ENCODE peak calls at places on chromosomes 4 and X, in eight cellular contexts. W is stimulated activated CD8-positive, alpha-beta memory T cell treated with anti-CD3 and anti-CD28 coated beads, Interleukin-12 subunit alpha, Interleukin-12 subunit beta, amount 100 ng/mL, for 1 hour; E is NCI-H1092 treated with DMSO at 0.1 percent for 48 hours; O is NCI-H1105; X is BJ; Q is mammary epithelial cell; R is NCI-H774; L is iris pigment epithelial cell. K is an unnamed sample.
A peak's percentile ranks its signal among the peaks of the same experiment; 100 is the strongest.

GRCh38 chr4:38574559-38575333 is 89.3 kb upstream of the KLF3 start:
- DNase-seq in W (no peak), E (no peak), O (no peak), X (no peak), Q (no peak), R (peak; percentile 41), L (no peak), K (no peak)

GRCh38 chr4:6104541-6105130 is 86.4 kb upstream of the C4orf50 start:
- DNase-seq in W (no peak), E (no peak), O (no peak), X (no peak), Q (no peak), R (no peak), L (no peak), K (no peak)

GRCh38 chr4:30863031-30863430 is 142.9 kb downstream of the PCDH7 start:
- DNase-seq in W (no peak), E (no peak), O (no peak), X (no peak), Q (peak; percentile 16), R (no peak), L (peak; percentile 58), K (no peak)

GRCh38 chr4:183154701-183155391 is 55.8 kb downstream of the WWC2 start:
- DNase-seq in W (no peak), E (no peak), O (no peak), X (no peak), Q (no peak), R (no peak), L (peak; percentile 62), K (no peak)

GRCh38 chr4:36854554-36854953 is 390.0 kb upstream of the NWD2 start:
- DNase-seq in W (no peak), E (no peak), O (no peak), X (no peak), Q (no peak), R (no peak), L (no peak), K (no peak)

GRCh38 chrX:103343105-103343504 is 13.1 kb downstream of the TCEAL7 start:
- DNase-seq in W (peak; percentile 17), E (peak; percentile 15), O (peak; percentile 32), X (no peak), Q (peak; percentile 28), R (no peak), L (peak; percentile 49), K (no peak)

GRCh38 chr4:151644625-151645024 is 116.2 kb downstream of the GATB start:
- DNase-seq in W (no peak), E (peak; percentile 17), O (no peak), X (no peak), Q (no peak), R (no peak), L (no peak), K (peak; percentile 59)

GRCh38 chr4:144655491-144655890 is 9.5 kb downstream of the HHIP start:
- DNase-seq in W (no peak), E (no peak), O (no peak), X (no peak), Q (no peak), R (no peak), L (no peak), K (no peak)

GRCh38 chrX:85359051-85359450 is 20.4 kb downstream of the POF1B start:
- DNase-seq in W (no peak), E (no peak), O (no peak), X (no peak), Q (no peak), R (no peak), L (no peak), K (no peak)

GRCh38 chr4:5962416-5962815 is 55.8 kb downstream of the C4orf50 start:
- DNase-seq in W (no peak), E (no peak), O (no peak), X (no peak), Q (no peak), R (no peak), L (no peak), K (no peak)

GRCh38 chrX:68686684-68687045 is 39.2 kb downstream of the STARD8 start:
- DNase-seq in W (no peak), E (no peak), O (no peak), X (no peak), Q (no peak), R (no peak), L (no peak), K (no peak)

GRCh38 chr4:165794834-165795233 is 78.2 kb upstream of the TLL1 start:
- DNase-seq in W (no peak), E (no peak), O (no peak), X (no peak), Q (no peak), R (no peak), L (no peak), K (no peak)

GRCh38 chr4:962231-963208 is 10.8 kb downstream of the DGKQ start:
- DNase-seq in W (no peak), E (peak; percentile 46), O (no peak), X (no peak), Q (no peak), R (peak; percentile 83), L (no peak), K (peak; percentile 63)

GRCh38 chrX:23861215-23861896 is 46.4 kb downstream of the APOO start:
- DNase-seq in W (no peak), E (no peak), O (no peak), X (no peak), Q (no peak), R (no peak), L (no peak), K (no peak)

GRCh38 chrX:47133493-47133892 is 11.0 kb downstream of the NDUFB11 start:
- DNase-seq in W (no peak), E (no peak), O (no peak), X (no peak), Q (no peak), R (no peak), L (no peak), K (no peak)

GRCh38 chrX:10615931-10616780 is 4.2 kb downstream of the MID1 start:
- DNase-seq in W (no peak), E (peak; percentile 56), O (peak; percentile 39), X (peak; percentile 37), Q (no peak), R (peak; percentile 26), L (peak; percentile 68), K (no peak)

GRCh38 chr4:6663596-6664393 is 23.3 kb downstream of the MRFAP1 start:
- DNase-seq in W (no peak), E (no peak), O (no peak), X (no peak), Q (no peak), R (no peak), L (no peak), K (no peak)

GRCh38 chrX:39335447-39336235 is 534.4 kb downstream of the MID1IP1 start:
- DNase-seq in W (no peak), E (peak; percentile 87), O (peak; percentile 69), X (no peak), Q (no peak), R (peak; percentile 43), L (no peak), K (peak; percentile 49)

GRCh38 chr4:147201016-147201415 is 255.4 kb upstream of the TTC29 start:
- DNase-seq in W (no peak), E (no peak), O (no peak), X (no peak), Q (no peak), R (no peak), L (peak; percentile 74), K (no peak)

GRCh38 chrX:107542500-107542899 is 85.8 kb upstream of the PRPS1 start:
- DNase-seq in W (no peak), E (peak; percentile 40), O (peak; percentile 10), X (no peak), Q (peak; percentile 31), R (peak; percentile 1), L (peak; percentile 24), K (peak; percentile 59)

GRCh38 chr4:136012250-136012649 is 1520.0 kb downstream of the PCDH18 start:
- DNase-seq in W (no peak), E (no peak), O (no peak), X (no peak), Q (no peak), R (no peak), L (peak; percentile 12), K (no peak)

GRCh38 chr4:76640252-76640925 is 205.4 kb downstream of the SHROOM3 start:
- DNase-seq in W (no peak), E (peak; percentile 94), O (peak; percentile 76), X (no peak), Q (no peak), R (peak; percentile 83), L (no peak), K (peak; percentile 81)

GRCh38 chrX:40471965-40472648 is 108.7 kb upstream of the ATP6AP2 start:
- DNase-seq in W (no peak), E (peak; percentile 27), O (peak; percentile 78), X (peak; percentile 39), Q (peak; percentile 57), R (peak; percentile 49), L (peak; percentile 85), K (peak; percentile 23)

GRCh38 chrX:44039556-44039955 is 66.4 kb upstream of the NDP start:
- DNase-seq in W (no peak), E (no peak), O (no peak), X (no peak), Q (no peak), R (no peak), L (no peak), K (no peak)

GRCh38 chr4:163540977-163541376 is 46.5 kb downstream of the TMA16 start:
- DNase-seq in W (no peak), E (no peak), O (no peak), X (peak; percentile 36), Q (peak; percentile 65), R (no peak), L (peak; percentile 92), K (no peak)

GRCh38 chrX:69163936-69164741 is 1.1 kb downstream of the PJA1 start:
- DNase-seq in W (peak; percentile 25), E (peak; percentile 60), O (no peak), X (no peak), Q (no peak), R (no peak), L (peak; percentile 17), K (peak; percentile 39)

GRCh38 chr4:150217804-150218203 is 139.6 kb downstream of the DCLK2 start:
- DNase-seq in W (no peak), E (peak; percentile 60), O (peak; percentile 36), X (no peak), Q (no peak), R (no peak), L (no peak), K (peak; percentile 56)

GRCh38 chrX:45852884-45853283 is 652.2 kb upstream of the DIPK2B start:
- DNase-seq in W (no peak), E (no peak), O (no peak), X (no peak), Q (peak; percentile 44), R (no peak), L (peak; percentile 51), K (no peak)

GRCh38 chrX:18424482-18425198 is 768 bp upstream of the CDKL5 start:
- DNase-seq in W (no peak), E (peak; percentile 55), O (peak; percentile 42), X (no peak), Q (peak; percentile 20), R (peak; percentile 8), L (peak; percentile 47), K (no peak)

GRCh38 chrX:137742846-137743245 is 176.9 kb downstream of the ZIC3 start:
- DNase-seq in W (no peak), E (no peak), O (no peak), X (no peak), Q (no peak), R (no peak), L (no peak), K (no peak)

GRCh38 chrX:2299871-2300270 is 200.9 kb downstream of the DHRSX start:
- DNase-seq in W (no peak), E (no peak), O (no peak), X (no peak), Q (no peak), R (no peak), L (no peak), K (no peak)

GRCh38 chr4:124079174-124079780 is 633.3 kb downstream of the ANKRD50 start:
- DNase-seq in W (no peak), E (no peak), O (no peak), X (no peak), Q (no peak), R (no peak), L (peak; percentile 75), K (no peak)

GRCh38 chr4:109576462-109576861 is 16.4 kb downstream of the MCUB start:
- DNase-seq in W (no peak), E (peak; percentile 25), O (peak; percentile 51), X (no peak), Q (no peak), R (peak; percentile 4), L (peak; percentile 42), K (peak; percentile 52)

GRCh38 chr4:75555294-75556164 is at the start of gene ODAPH:
- DNase-seq in W (no peak), E (no peak), O (no peak), X (no peak), Q (peak; percentile 90), R (no peak), L (peak; percentile 87), K (no peak)